ENCODE peak calls at places on chromosomes 7 and 10, in eight cellular contexts. Z is left cardiac atrium, U is left ventricle myocardium superior, S is T-helper 1 cell, K is T-helper 9 cell, M is lower leg skin, E is Right ventricle myocardium superior, N is BJ. R is an unnamed sample.

GRCh38 chr7:105245398-105246099 is 143.2 kb downstream of the SRPK2 start:
- DNase-seq in Z (no peak), U (no peak), S (no peak), K (no peak), M (no peak), E (no peak), N (no peak), R (no peak)

GRCh38 chr7:90262438-90262837 is 17.5 kb downstream of the CFAP69 start:
- DNase-seq in Z (no peak), U (no peak), S (peak), K (no peak), M (no peak), E (no peak), N (no peak), R (peak)

GRCh38 chr10:95628786-95629185 is 27.7 kb downstream of the ALDH18A1 start:
- DNase-seq in Z (no peak), U (no peak), S (no peak), K (no peak), M (no peak), E (no peak), N (no peak), R (no peak)

GRCh38 chr10:62196528-62196927 is 72.1 kb downstream of the RTKN2 start:
- DNase-seq in Z (no peak), U (no peak), S (no peak), K (no peak), M (no peak), E (no peak), N (no peak), R (no peak)

GRCh38 chr10:132790934-132791829 is 5.2 kb upstream of the NKX6-2 start:
- DNase-seq in Z (no peak), U (no peak), S (no peak), K (no peak), M (no peak), E (no peak), N (no peak), R (no peak)

GRCh38 chr10:45063605-45064231 is 63.0 kb downstream of the ZNF22 start:
- DNase-seq in Z (no peak), U (no peak), S (no peak), K (no peak), M (no peak), E (no peak), N (no peak), R (peak)

GRCh38 chr7:105806592-105807266 is 69.7 kb downstream of the ATXN7L1 start:
- DNase-seq in Z (no peak), U (no peak), S (peak), K (no peak), M (no peak), E (no peak), N (no peak), R (peak)

GRCh38 chr7:28921822-28922221 is 36.3 kb downstream of the TRIL start:
- DNase-seq in Z (no peak), U (no peak), S (peak), K (no peak), M (peak), E (no peak), N (no peak), R (peak)

GRCh38 chr10:387949-388660 is 252.8 kb downstream of the ZMYND11 start:
- DNase-seq in Z (no peak), U (no peak), S (no peak), K (no peak), M (no peak), E (no peak), N (no peak), R (no peak)

GRCh38 chr7:57398548-57398947 is 51.4 kb upstream of the ZNF716 start:
- DNase-seq in Z (no peak), U (no peak), S (no peak), K (no peak), M (no peak), E (no peak), N (no peak), R (no peak)

GRCh38 chr10:57716884-57717283 is 550.8 kb downstream of the IPMK start:
- DNase-seq in Z (no peak), U (no peak), S (no peak), K (no peak), M (no peak), E (no peak), N (no peak), R (peak)

GRCh38 chr10:37236093-37236492 is 110.7 kb downstream of the ANKRD30A start:
- DNase-seq in Z (no peak), U (no peak), S (no peak), K (no peak), M (no peak), E (no peak), N (no peak), R (no peak)

GRCh38 chr10:117131390-117132327 is 6.4 kb downstream of the VAX1 start:
- DNase-seq in Z (no peak), U (no peak), S (no peak), K (no peak), M (no peak), E (no peak), N (no peak), R (no peak)

GRCh38 chr10:90862908-90863514 is 5.2 kb upstream of the HTR7 start:
- DNase-seq in Z (no peak), U (no peak), S (no peak), K (no peak), M (no peak), E (no peak), N (no peak), R (peak)

GRCh38 chr10:14798631-14799030 is 23.9 kb upstream of the FAM107B start:
- DNase-seq in Z (no peak), U (no peak), S (no peak), K (no peak), M (no peak), E (no peak), N (no peak), R (no peak)

GRCh38 chr7:86814980-86815379 is 171.3 kb downstream of the GRM3 start:
- DNase-seq in Z (no peak), U (no peak), S (no peak), K (no peak), M (no peak), E (no peak), N (no peak), R (no peak)

GRCh38 chr10:11162828-11163599 is 145.3 kb downstream of the CELF2 start:
- DNase-seq in Z (peak), U (peak), S (peak), K (peak), M (peak), E (peak), N (no peak), R (no peak)

GRCh38 chr10:6600224-6600987 is 20.3 kb upstream of the PRKCQ start:
- DNase-seq in Z (no peak), U (no peak), S (peak), K (no peak), M (no peak), E (no peak), N (no peak), R (no peak)

GRCh38 chr7:19145429-19146201 is 394 bp upstream of the FERD3L start:
- DNase-seq in Z (no peak), U (no peak), S (no peak), K (no peak), M (no peak), E (no peak), N (no peak), R (no peak)

GRCh38 chr10:62817120-62817762 is 1.1 kb upstream of the EGR2 start:
- DNase-seq in Z (peak), U (peak), S (no peak), K (peak), M (peak), E (peak), N (no peak), R (peak)

GRCh38 chr7:107995184-107996071 is 7.5 kb downstream of the LAMB1 start:
- DNase-seq in Z (no peak), U (no peak), S (no peak), K (no peak), M (no peak), E (no peak), N (no peak), R (peak)

GRCh38 chr10:132986076-132986475 is 43.7 kb upstream of the CFAP46 start:
- DNase-seq in Z (no peak), U (no peak), S (no peak), K (no peak), M (no peak), E (no peak), N (no peak), R (no peak)

R was measured in fibroblast of gingiva.